ENCODE peak calls at places on chromosome 12, in nine cellular contexts. Y is heart right ventricle, I is endodermal cell, L is AG09309, F is HFF-Myc, R is keratinocyte, A is astrocyte of the spinal cord, U is left lung, D is IMR-90. N is an unnamed sample.

GRCh38 chr12:22283006-22283506 is 51.5 kb downstream of the ST8SIA1 start:
- DNase-seq in Y (no peak), I (no peak), L (peak), F (peak), R (no peak), A (peak), U (no peak), D (peak), N (peak)

GRCh38 chr12:65938807-65939206 is 114.5 kb downstream of the HMGA2 start:
- DNase-seq in Y (no peak), I (no peak), L (no peak), F (no peak), R (no peak), A (no peak), U (no peak), D (no peak), N (no peak)

GRCh38 chr12:62653740-62654139 is 187.1 kb downstream of the MON2 start:
- DNase-seq in Y (no peak), I (peak), L (no peak), F (no peak), R (no peak), A (no peak), U (no peak), D (no peak), N (no peak)

GRCh38 chr12:49043856-49044258 is 16.7 kb downstream of the KMT2D start:
- DNase-seq in Y (peak), I (peak), L (no peak), F (no peak), R (no peak), A (peak), U (peak), D (peak), N (peak)

GRCh38 chr12:30782316-30783173 is 27.8 kb upstream of the CAPRIN2 start:
- DNase-seq in Y (peak), I (no peak), L (no peak), F (no peak), R (no peak), A (no peak), U (no peak), D (no peak), N (no peak)

GRCh38 chr12:108689314-108690190 is 41.8 kb downstream of the CORO1C start:
- DNase-seq in Y (no peak), I (no peak), L (no peak), F (no peak), R (no peak), A (peak), U (peak), D (peak), N (peak)

GRCh38 chr12:129903956-129904769 is at the start of gene TMEM132D:
- DNase-seq in Y (no peak), I (peak), L (no peak), F (no peak), R (no peak), A (peak), U (no peak), D (no peak), N (no peak)

GRCh38 chr12:212383-212798 is 1.6 kb downstream of the SLC6A12 start:
- DNase-seq in Y (no peak), I (no peak), L (no peak), F (no peak), R (no peak), A (no peak), U (no peak), D (no peak), N (no peak)

GRCh38 chr12:77893918-77894317 is 63.2 kb downstream of the NAV3 start:
- DNase-seq in Y (no peak), I (no peak), L (no peak), F (peak), R (no peak), A (peak), U (no peak), D (peak), N (peak)

GRCh38 chr12:52023976-52024688 is 17.4 kb downstream of the TAMALIN start:
- DNase-seq in Y (no peak), I (no peak), L (no peak), F (no peak), R (no peak), A (no peak), U (no peak), D (no peak), N (no peak)

GRCh38 chr12:46578190-46578982 is 205.8 kb upstream of the SLC38A2 start:
- DNase-seq in Y (no peak), I (no peak), L (no peak), F (no peak), R (no peak), A (no peak), U (no peak), D (no peak), N (no peak)

GRCh38 chr12:92786045-92786444 is 83.3 kb downstream of the PLEKHG7 start:
- DNase-seq in Y (no peak), I (no peak), L (no peak), F (no peak), R (no peak), A (peak), U (no peak), D (peak), N (peak)

GRCh38 chr12:113407931-113408585 is 4.4 kb upstream of the SDS start:
- DNase-seq in Y (no peak), I (peak), L (peak), F (no peak), R (no peak), A (peak), U (no peak), D (peak), N (peak)

GRCh38 chr12:32548691-32549412 is 130.2 kb upstream of the DNM1L start:
- DNase-seq in Y (no peak), I (peak), L (peak), F (peak), R (no peak), A (peak), U (no peak), D (peak), N (peak)

GRCh38 chr12:65083581-65083980 is 37.5 kb downstream of the WIF1 start:
- DNase-seq in Y (no peak), I (no peak), L (no peak), F (no peak), R (no peak), A (no peak), U (no peak), D (no peak), N (no peak)

GRCh38 chr12:2212971-2213869 is 160.4 kb downstream of the CACNA1C start:
- DNase-seq in Y (no peak), I (peak), L (no peak), F (no peak), R (no peak), A (peak), U (no peak), D (no peak), N (no peak)

GRCh38 chr12:63151061-63151897 is at the start of gene AVPR1A:
- DNase-seq in Y (peak), I (no peak), L (no peak), F (no peak), R (no peak), A (peak), U (no peak), D (no peak), N (no peak)

GRCh38 chr12:78530065-78530765 is 334.4 kb upstream of the SYT1 start:
- DNase-seq in Y (no peak), I (peak), L (peak), F (no peak), R (no peak), A (peak), U (no peak), D (peak), N (peak)

GRCh38 chr12:121905746-121906145 is 12.6 kb upstream of the CFAP251 start:
- DNase-seq in Y (no peak), I (no peak), L (peak), F (no peak), R (no peak), A (no peak), U (no peak), D (peak), N (no peak)

GRCh38 chr12:27515671-27516070 is 8.3 kb upstream of the PPFIBP1 start:
- DNase-seq in Y (no peak), I (no peak), L (no peak), F (no peak), R (no peak), A (no peak), U (no peak), D (no peak), N (no peak)

GRCh38 chr12:62003217-62003616 is 257.0 kb upstream of the USP15 start:
- DNase-seq in Y (no peak), I (no peak), L (no peak), F (no peak), R (no peak), A (no peak), U (no peak), D (no peak), N (no peak)

GRCh38 chr12:117836999-117837736 is 131.6 kb downstream of the KSR2 start:
- DNase-seq in Y (peak), I (peak), L (peak), F (peak), R (no peak), A (peak), U (peak), D (peak), N (peak)

GRCh38 chr12:3137268-3137761 is 60.1 kb downstream of the TSPAN9 start:
- DNase-seq in Y (peak), I (peak), L (no peak), F (no peak), R (no peak), A (peak), U (no peak), D (peak), N (peak)

GRCh38 chr12:77560714-77561113 is 270.0 kb upstream of the NAV3 start:
- DNase-seq in Y (no peak), I (peak), L (no peak), F (no peak), R (no peak), A (no peak), U (no peak), D (no peak), N (no peak)

GRCh38 chr12:24562761-24563392 is 386.0 kb downstream of the BCAT1 start:
- DNase-seq in Y (peak), I (peak), L (no peak), F (no peak), R (no peak), A (peak), U (peak), D (peak), N (peak)

GRCh38 chr12:24560192-24560591 is 388.7 kb downstream of the BCAT1 start:
- DNase-seq in Y (no peak), I (no peak), L (no peak), F (no peak), R (no peak), A (peak), U (no peak), D (peak), N (no peak)

GRCh38 chr12:24561411-24561871 is 387.5 kb downstream of the BCAT1 start:
- DNase-seq in Y (no peak), I (no peak), L (no peak), F (no peak), R (no peak), A (peak), U (no peak), D (peak), N (peak)

GRCh38 chr12:24561882-24562760 is 386.8 kb downstream of the BCAT1 start:
- DNase-seq in Y (peak), I (peak), L (no peak), F (no peak), R (no peak), A (peak), U (peak), D (peak), N (peak)

DNA sequence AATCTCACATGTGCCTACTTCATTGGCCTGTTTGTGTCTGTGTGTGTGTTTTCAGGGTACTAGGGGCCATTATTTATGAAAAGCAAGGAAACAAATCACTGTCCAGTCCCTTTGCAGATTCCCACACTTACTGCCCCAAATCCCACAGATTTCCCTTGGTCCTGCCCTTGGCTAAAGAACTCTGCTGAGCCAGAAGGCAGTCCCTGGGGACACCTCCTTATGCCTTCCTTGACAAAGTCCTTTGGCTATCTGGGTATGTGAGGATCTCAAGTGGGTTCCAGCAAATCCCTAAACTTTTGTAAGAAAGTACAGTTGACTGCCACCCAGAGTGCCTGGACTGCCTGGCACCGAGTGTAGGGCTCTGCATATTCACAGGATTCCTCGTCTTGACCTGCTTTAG is 388.0 kb downstream of the BCAT1 start:
- DNase-seq in Y (peak), I (no peak), L (no peak), F (no peak), R (no peak), A (peak), U (no peak), D (no peak), N (no peak)
- H3K4me3 ChIP-seq in Y (peak), I (peak), L (no peak), F (peak), R (peak), A (peak), U (peak), D (peak), N (peak)

GRCh38 chr12:19287302-19287701 is 152.0 kb upstream of the AEBP2 start:
- DNase-seq in Y (no peak), I (no peak), L (no peak), F (no peak), R (no peak), A (no peak), U (no peak), D (no peak), N (peak)

GRCh38 chr12:19285793-19286448 is 153.4 kb upstream of the AEBP2 start:
- DNase-seq in Y (no peak), I (no peak), L (no peak), F (no peak), R (no peak), A (no peak), U (no peak), D (no peak), N (no peak)

GRCh38 chr12:19284658-19285057 is 154.6 kb upstream of the AEBP2 start:
- DNase-seq in Y (no peak), I (no peak), L (no peak), F (no peak), R (no peak), A (no peak), U (no peak), D (no peak), N (no peak)

GRCh38 chr12:19288161-19288560 is 151.1 kb upstream of the AEBP2 start:
- DNase-seq in Y (no peak), I (no peak), L (no peak), F (no peak), R (no peak), A (no peak), U (no peak), D (no peak), N (no peak)

DNA sequence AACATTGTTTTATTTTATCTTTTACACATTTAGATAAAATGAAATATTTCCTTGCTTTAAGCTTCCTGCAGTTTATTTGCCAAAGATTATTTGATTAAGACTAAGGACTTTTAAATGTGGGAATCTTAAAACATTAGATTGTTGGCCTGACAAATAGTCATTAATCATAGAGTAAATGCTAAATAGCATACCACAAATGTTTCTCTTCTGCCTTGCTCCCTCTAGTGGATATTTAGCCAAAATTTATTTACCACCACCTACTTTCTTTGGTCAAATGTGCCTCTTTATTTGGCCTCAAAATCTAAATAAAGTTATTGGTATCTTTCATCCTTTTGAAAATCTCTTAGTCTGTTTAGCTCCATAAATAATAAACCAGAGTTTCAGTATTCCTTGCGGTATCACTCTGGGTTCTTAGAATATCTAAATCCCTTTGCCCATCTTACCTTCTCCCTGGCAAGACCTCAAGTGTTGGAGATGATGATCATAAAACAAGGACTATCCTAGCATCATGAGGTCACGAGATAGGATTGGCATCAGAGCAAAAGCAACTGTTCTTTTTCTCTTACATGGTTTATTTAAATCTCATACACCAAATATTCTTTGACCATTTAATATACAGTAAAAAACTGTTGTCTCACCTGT is 150.6 kb upstream of the AEBP2 start:
- DNase-seq in Y (no peak), I (no peak), L (no peak), F (peak), R (no peak), A (peak), U (no peak), D (peak), N (peak)
- TF ChIP-seq CTCF in Y (peak), I (peak), L (peak), F (peak), R (peak), A (peak), U (peak), D (peak), N (peak)

GRCh38 chr12:97754306-97754705 is 291.7 kb downstream of the RMST start:
- DNase-seq in Y (no peak), I (no peak), L (no peak), F (no peak), R (no peak), A (no peak), U (no peak), D (no peak), N (no peak)
- H3K4me3 ChIP-seq in Y (no peak), I (no peak), L (no peak), F (no peak), R (no peak), A (no peak), U (no peak), D (no peak), N (no peak)

DNA sequence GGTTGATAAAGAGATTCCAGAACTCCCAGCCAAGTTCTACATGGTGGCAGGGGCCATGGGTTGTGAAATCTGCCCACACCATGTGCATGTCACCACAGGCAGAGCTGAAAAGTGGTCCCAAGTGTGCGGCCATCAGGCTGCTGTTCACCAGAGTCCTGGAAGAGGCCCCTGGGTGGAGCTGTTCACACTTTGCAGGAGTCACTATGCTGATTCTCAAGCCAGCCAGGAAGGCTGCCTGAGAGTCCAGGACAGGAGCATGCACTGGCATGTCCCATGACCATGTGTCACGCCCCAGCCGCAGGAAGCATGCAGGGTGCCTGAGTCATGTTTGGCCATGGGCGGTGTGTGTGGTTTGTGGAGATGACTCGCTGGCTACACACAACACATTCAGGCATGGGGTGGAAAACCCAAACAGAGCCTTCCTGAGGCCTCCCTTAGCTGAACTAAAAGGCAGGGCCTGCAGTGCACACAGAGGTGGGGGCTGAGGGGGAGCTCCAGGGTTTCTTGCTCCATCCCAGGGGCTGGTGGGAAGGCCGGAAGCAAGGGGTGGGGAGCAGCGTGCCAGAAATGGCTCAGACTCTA is 19.5 kb downstream of the ABCB9 start:
- DNase-seq in Y (peak), I (no peak), L (peak), F (peak), R (peak), A (peak), U (peak), D (peak), N (peak)
- TF ChIP-seq CTCF in Y (peak), I (peak), L (peak), F (peak), R (peak), A (peak), U (peak), D (peak), N (peak)

GRCh38 chr12:99596762-99597161 is 50.8 kb upstream of the GARIN6 start:
- DNase-seq in Y (no peak), I (no peak), L (no peak), F (no peak), R (no peak), A (no peak), U (no peak), D (no peak), N (no peak)

GRCh38 chr12:99598785-99599184 is 48.8 kb upstream of the GARIN6 start:
- DNase-seq in Y (no peak), I (no peak), L (no peak), F (no peak), R (no peak), A (no peak), U (no peak), D (no peak), N (no peak)

GRCh38 chr12:99600388-99600787 is 47.2 kb upstream of the GARIN6 start:
- DNase-seq in Y (no peak), I (no peak), L (no peak), F (no peak), R (no peak), A (no peak), U (no peak), D (no peak), N (no peak)
- H3K4me3 ChIP-seq in Y (no peak), I (no peak), L (no peak), F (no peak), R (no peak), A (no peak), U (no peak), D (no peak), N (no peak)

N was measured in fibroblast of pulmonary artery.